ENCODE peak calls at places on chromosomes 7 and 10, in eight cellular contexts. One of them, this sample, is unnamed. For H3K27me3 and H3K9me3, the result is how much of the 10 kb centered on the place peaks cover.

GRCh38 chr10:61747341-61747740 is 84.6 kb downstream of the CABCOCO1 start:
- DNase-seq in breast epithelium: no peak
- DNase-seq in HCT116: no peak
- DNase-seq in adrenal gland: no peak
- DNase-seq in NT2/D1: no peak
- DNase-seq in right lobe of liver: no peak
- DNase-seq in Caco-2: peak
- DNase-seq in cardiac muscle cell: no peak
- DNase-seq in this sample: no peak

GRCh38 chr7:1698221-1698620 is 28.1 kb downstream of the ELFN1 start:
- DNase-seq in breast epithelium: no peak
- DNase-seq in HCT116: no peak
- DNase-seq in adrenal gland: no peak
- DNase-seq in NT2/D1: no peak
- DNase-seq in right lobe of liver: no peak
- DNase-seq in Caco-2: no peak
- DNase-seq in cardiac muscle cell: no peak
- DNase-seq in this sample: no peak

GRCh38 chr7:2120841-2121830 is 111.6 kb downstream of the MAD1L1 start:
- DNase-seq in breast epithelium: no peak
- DNase-seq in HCT116: no peak
- DNase-seq in adrenal gland: no peak
- DNase-seq in NT2/D1: no peak
- DNase-seq in right lobe of liver: no peak
- DNase-seq in Caco-2: no peak
- DNase-seq in cardiac muscle cell: no peak
- DNase-seq in this sample: peak

GRCh38 chr7:106047818-106048490 is 64.2 kb downstream of the SYPL1 start:
- DNase-seq in breast epithelium: no peak
- DNase-seq in HCT116: no peak
- DNase-seq in adrenal gland: no peak
- DNase-seq in NT2/D1: no peak
- DNase-seq in right lobe of liver: no peak
- DNase-seq in Caco-2: no peak
- DNase-seq in cardiac muscle cell: no peak
- DNase-seq in this sample: no peak

GRCh38 chr7:20412023-20412422 is 81.3 kb downstream of the ITGB8 start:
- DNase-seq in breast epithelium: no peak
- DNase-seq in HCT116: no peak
- DNase-seq in adrenal gland: no peak
- DNase-seq in NT2/D1: no peak
- DNase-seq in right lobe of liver: no peak
- DNase-seq in Caco-2: no peak
- DNase-seq in cardiac muscle cell: no peak
- DNase-seq in this sample: no peak

GRCh38 chr7:27586825-27587224 is 75.9 kb downstream of the HIBADH start:
- DNase-seq in breast epithelium: no peak
- DNase-seq in HCT116: no peak
- DNase-seq in adrenal gland: no peak
- DNase-seq in NT2/D1: no peak
- DNase-seq in right lobe of liver: no peak
- DNase-seq in Caco-2: no peak
- DNase-seq in cardiac muscle cell: no peak
- DNase-seq in this sample: peak

GRCh38 chr7:36153571-36154097 is 580 bp downstream of the EEPD1 start:
- DNase-seq in breast epithelium: no peak
- DNase-seq in HCT116: no peak
- DNase-seq in adrenal gland: peak
- DNase-seq in NT2/D1: no peak
- DNase-seq in right lobe of liver: peak
- DNase-seq in Caco-2: peak
- DNase-seq in cardiac muscle cell: peak
- DNase-seq in this sample: no peak

GRCh38 chr10:3887404-3887803 is 102.4 kb upstream of the KLF6 start:
- DNase-seq in breast epithelium: no peak
- DNase-seq in HCT116: no peak
- DNase-seq in adrenal gland: no peak
- DNase-seq in NT2/D1: no peak
- DNase-seq in right lobe of liver: no peak
- DNase-seq in Caco-2: peak
- DNase-seq in cardiac muscle cell: no peak
- DNase-seq in this sample: peak

GRCh38 chr7:134298902-134299683 is 17.6 kb downstream of the SLC35B4 start:
- DNase-seq in breast epithelium: no peak
- DNase-seq in HCT116: no peak
- DNase-seq in adrenal gland: peak
- DNase-seq in NT2/D1: peak
- DNase-seq in right lobe of liver: peak
- DNase-seq in Caco-2: no peak
- DNase-seq in cardiac muscle cell: no peak
- DNase-seq in this sample: peak

GRCh38 chr10:43938810-43939209 is 290.1 kb upstream of the ZNF32 start:
- DNase-seq in breast epithelium: peak
- DNase-seq in HCT116: no peak
- DNase-seq in adrenal gland: no peak
- DNase-seq in NT2/D1: no peak
- DNase-seq in right lobe of liver: no peak
- DNase-seq in Caco-2: no peak
- DNase-seq in cardiac muscle cell: no peak
- DNase-seq in this sample: no peak

GRCh38 chr10:57579926-57580325 is 687.8 kb downstream of the IPMK start:
- DNase-seq in breast epithelium: no peak
- DNase-seq in HCT116: no peak
- DNase-seq in adrenal gland: no peak
- DNase-seq in NT2/D1: peak
- DNase-seq in right lobe of liver: no peak
- DNase-seq in Caco-2: peak
- DNase-seq in cardiac muscle cell: peak
- DNase-seq in this sample: no peak

GRCh38 chr7:29852457-29852856 is 46.1 kb downstream of the WIPF3 start:
- DNase-seq in breast epithelium: no peak
- DNase-seq in HCT116: no peak
- DNase-seq in adrenal gland: no peak
- DNase-seq in NT2/D1: no peak
- DNase-seq in right lobe of liver: no peak
- DNase-seq in Caco-2: no peak
- DNase-seq in cardiac muscle cell: no peak
- DNase-seq in this sample: no peak

GRCh38 chr10:101285519-101286070 is 56.3 kb upstream of the LBX1 start:
- DNase-seq in breast epithelium: no peak
- DNase-seq in HCT116: no peak
- DNase-seq in adrenal gland: no peak
- DNase-seq in NT2/D1: peak
- DNase-seq in right lobe of liver: no peak
- DNase-seq in Caco-2: no peak
- DNase-seq in cardiac muscle cell: no peak
- DNase-seq in this sample: no peak

GRCh38 chr7:126569402-126569801 is 683.3 kb downstream of the GRM8 start:
- DNase-seq in breast epithelium: no peak
- DNase-seq in HCT116: no peak
- DNase-seq in adrenal gland: no peak
- DNase-seq in NT2/D1: no peak
- DNase-seq in right lobe of liver: no peak
- DNase-seq in Caco-2: no peak
- DNase-seq in cardiac muscle cell: no peak
- DNase-seq in this sample: no peak

DNA sequence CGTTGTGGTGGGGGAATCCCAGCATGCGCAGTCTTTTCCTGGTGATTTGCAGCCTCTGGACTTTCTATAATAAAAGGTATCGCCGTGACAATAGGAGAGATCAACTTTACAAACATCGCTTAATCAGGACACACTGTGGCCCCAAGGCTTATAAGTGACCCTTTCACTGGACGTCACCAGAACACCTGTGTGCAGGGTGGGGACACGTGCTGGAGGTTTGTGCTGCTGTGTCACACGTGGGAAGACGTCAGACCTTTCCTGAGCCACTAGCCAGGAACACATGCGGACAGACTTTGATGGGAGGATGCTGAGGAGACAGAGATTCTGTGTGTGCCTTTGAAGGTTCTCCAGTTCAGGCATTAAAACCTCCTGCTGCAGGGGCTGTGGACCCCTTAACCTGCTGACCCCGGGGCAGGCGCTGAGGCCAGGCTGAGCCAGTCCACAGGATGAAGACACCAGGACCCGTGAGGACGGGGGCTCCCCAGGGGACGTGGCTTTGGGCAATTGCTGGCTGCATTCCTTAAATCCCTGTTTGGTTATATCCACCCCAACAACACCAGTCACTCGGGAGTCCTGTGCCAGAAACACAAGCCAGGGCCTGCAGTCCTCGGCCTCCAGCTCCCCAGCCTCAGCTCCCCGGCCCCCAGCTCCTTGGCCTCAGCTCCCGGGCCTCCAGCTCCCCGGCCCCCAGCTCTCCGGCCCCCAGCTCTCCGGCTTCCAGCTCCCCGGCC is 183.4 kb downstream of the PTPRN2 start:
- DNase-seq in breast epithelium: no peak
- DNase-seq in HCT116: no peak
- DNase-seq in adrenal gland: no peak
- DNase-seq in NT2/D1: no peak
- DNase-seq in right lobe of liver: no peak
- DNase-seq in Caco-2: no peak
- DNase-seq in cardiac muscle cell: no peak
- DNase-seq in this sample: no peak
- H3K27me3 ChIP-seq in breast epithelium: under half
- H3K27me3 ChIP-seq in HCT116: under half
- H3K27me3 ChIP-seq in adrenal gland: under half
- H3K27me3 ChIP-seq in NT2/D1: under half
- H3K27me3 ChIP-seq in right lobe of liver: under half
- H3K27me3 ChIP-seq in Caco-2: under half
- H3K27me3 ChIP-seq in cardiac muscle cell: under half
- H3K27me3 ChIP-seq in this sample: under half

GRCh38 chr10:73853196-73853595 is 21.2 kb downstream of the CAMK2G start:
- DNase-seq in breast epithelium: no peak
- DNase-seq in HCT116: no peak
- DNase-seq in adrenal gland: no peak
- DNase-seq in NT2/D1: no peak
- DNase-seq in right lobe of liver: no peak
- DNase-seq in Caco-2: no peak
- DNase-seq in cardiac muscle cell: no peak
- DNase-seq in this sample: no peak

GRCh38 chr10:73854310-73854709 is 20.0 kb downstream of the CAMK2G start:
- DNase-seq in breast epithelium: no peak
- DNase-seq in HCT116: no peak
- DNase-seq in adrenal gland: no peak
- DNase-seq in NT2/D1: no peak
- DNase-seq in right lobe of liver: peak
- DNase-seq in Caco-2: no peak
- DNase-seq in cardiac muscle cell: no peak
- DNase-seq in this sample: no peak

GRCh38 chr10:73856261-73856660 is 18.1 kb downstream of the CAMK2G start:
- DNase-seq in breast epithelium: no peak
- DNase-seq in HCT116: no peak
- DNase-seq in adrenal gland: no peak
- DNase-seq in NT2/D1: no peak
- DNase-seq in right lobe of liver: no peak
- DNase-seq in Caco-2: no peak
- DNase-seq in cardiac muscle cell: no peak
- DNase-seq in this sample: no peak

GRCh38 chr10:73857446-73857845 is 16.9 kb downstream of the CAMK2G start:
- DNase-seq in breast epithelium: no peak
- DNase-seq in HCT116: no peak
- DNase-seq in adrenal gland: no peak
- DNase-seq in NT2/D1: no peak
- DNase-seq in right lobe of liver: no peak
- DNase-seq in Caco-2: no peak
- DNase-seq in cardiac muscle cell: no peak
- DNase-seq in this sample: no peak

DNA sequence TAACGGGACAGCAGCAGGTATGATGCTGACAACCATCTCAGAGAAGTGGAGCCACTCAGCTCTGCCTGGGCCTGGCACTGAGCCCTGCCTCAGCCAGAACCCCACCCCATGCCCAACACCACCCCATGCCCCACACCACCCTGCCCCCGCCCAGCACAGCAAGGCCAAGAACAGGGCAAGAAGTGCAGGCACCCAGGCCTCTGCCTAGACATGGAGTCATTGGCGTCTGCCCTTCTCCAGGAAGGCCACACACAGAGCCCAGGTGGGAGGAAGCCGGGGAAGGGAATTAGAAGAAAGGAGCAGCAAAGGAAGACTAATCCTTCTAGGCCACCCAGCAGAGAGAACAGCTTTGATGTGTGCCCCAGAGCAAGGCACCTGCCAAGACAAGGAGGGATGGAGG is 18.9 kb downstream of the CAMK2G start:
- DNase-seq in breast epithelium: no peak
- DNase-seq in HCT116: no peak
- DNase-seq in adrenal gland: no peak
- DNase-seq in NT2/D1: no peak
- DNase-seq in right lobe of liver: no peak
- DNase-seq in Caco-2: no peak
- DNase-seq in cardiac muscle cell: no peak
- DNase-seq in this sample: no peak
- H3K9me3 ChIP-seq in breast epithelium: under half
- H3K9me3 ChIP-seq in HCT116: under half
- H3K9me3 ChIP-seq in adrenal gland: under half
- H3K9me3 ChIP-seq in NT2/D1: under half
- H3K9me3 ChIP-seq in right lobe of liver: under half
- H3K9me3 ChIP-seq in Caco-2: under half
- H3K9me3 ChIP-seq in cardiac muscle cell: under half
- H3K9me3 ChIP-seq in this sample: under half

GRCh38 chr7:42981595-42981994 is 49.4 kb downstream of the MRPL32 start:
- DNase-seq in breast epithelium: no peak
- DNase-seq in HCT116: no peak
- DNase-seq in adrenal gland: no peak
- DNase-seq in NT2/D1: no peak
- DNase-seq in right lobe of liver: no peak
- DNase-seq in Caco-2: no peak
- DNase-seq in cardiac muscle cell: no peak
- DNase-seq in this sample: no peak
- H3K27me3 ChIP-seq in breast epithelium: under half
- H3K27me3 ChIP-seq in HCT116: under half
- H3K27me3 ChIP-seq in adrenal gland: under half
- H3K27me3 ChIP-seq in NT2/D1: under half
- H3K27me3 ChIP-seq in right lobe of liver: under half
- H3K27me3 ChIP-seq in Caco-2: under half
- H3K27me3 ChIP-seq in cardiac muscle cell: under half
- H3K27me3 ChIP-seq in this sample: under half

GRCh38 chr7:157556339-157556944 is 219.6 kb downstream of the DNAJB6 start:
- DNase-seq in breast epithelium: no peak
- DNase-seq in HCT116: no peak
- DNase-seq in adrenal gland: no peak
- DNase-seq in NT2/D1: no peak
- DNase-seq in right lobe of liver: no peak
- DNase-seq in Caco-2: no peak
- DNase-seq in cardiac muscle cell: no peak
- DNase-seq in this sample: no peak

GRCh38 chr7:157553256-157553655 is 216.5 kb downstream of the DNAJB6 start:
- DNase-seq in breast epithelium: no peak
- DNase-seq in HCT116: no peak
- DNase-seq in adrenal gland: no peak
- DNase-seq in NT2/D1: no peak
- DNase-seq in right lobe of liver: no peak
- DNase-seq in Caco-2: no peak
- DNase-seq in cardiac muscle cell: no peak
- DNase-seq in this sample: no peak

GRCh38 chr7:157555921-157556320 is 219.1 kb downstream of the DNAJB6 start:
- DNase-seq in breast epithelium: no peak
- DNase-seq in HCT116: no peak
- DNase-seq in adrenal gland: no peak
- DNase-seq in NT2/D1: no peak
- DNase-seq in right lobe of liver: no peak
- DNase-seq in Caco-2: no peak
- DNase-seq in cardiac muscle cell: no peak
- DNase-seq in this sample: no peak

GRCh38 chr7:157555308-157555707 is 218.5 kb downstream of the DNAJB6 start:
- DNase-seq in breast epithelium: no peak
- DNase-seq in HCT116: no peak
- DNase-seq in adrenal gland: no peak
- DNase-seq in NT2/D1: no peak
- DNase-seq in right lobe of liver: no peak
- DNase-seq in Caco-2: no peak
- DNase-seq in cardiac muscle cell: no peak
- DNase-seq in this sample: no peak

GRCh38 chr7:157554393-157555238 is 217.8 kb downstream of the DNAJB6 start:
- DNase-seq in breast epithelium: no peak
- DNase-seq in HCT116: no peak
- DNase-seq in adrenal gland: no peak
- DNase-seq in NT2/D1: no peak
- DNase-seq in right lobe of liver: no peak
- DNase-seq in Caco-2: no peak
- DNase-seq in cardiac muscle cell: no peak
- DNase-seq in this sample: peak
- H3K9me3 ChIP-seq in breast epithelium: under half
- H3K9me3 ChIP-seq in HCT116: under half
- H3K9me3 ChIP-seq in adrenal gland: under half
- H3K9me3 ChIP-seq in NT2/D1: under half
- H3K9me3 ChIP-seq in right lobe of liver: under half
- H3K9me3 ChIP-seq in Caco-2: under half
- H3K9me3 ChIP-seq in cardiac muscle cell: under half
- H3K9me3 ChIP-seq in this sample: under half

This sample was measured in right cardiac atrium.